ENCODE peak calls at places on chromosomes 2 and 18, in four cellular contexts. N, Q, Z and W are unnamed samples.

GRCh38 chr18:68083131-68083530 is 566.6 kb upstream of the DSEL start:
- DNase-seq in N (peak; percentile 72), Q (no peak), Z (no peak), W (no peak)

GRCh38 chr2:7837232-7837760 is 844.6 kb upstream of the ID2 start:
- DNase-seq in N (no peak), Q (no peak), Z (no peak), W (no peak)

GRCh38 chr18:8657050-8657820 is 48.0 kb downstream of the RAB12 start:
- DNase-seq in N (no peak), Q (no peak), Z (no peak), W (no peak)

GRCh38 chr2:24169031-24169430 is 5.8 kb upstream of the FAM228A start:
- DNase-seq in N (no peak), Q (no peak), Z (no peak), W (no peak)

GRCh38 chr2:65431417-65432226 is 777 bp downstream of the SPRED2 start:
- DNase-seq in N (peak; percentile 33), Q (peak; percentile 52), Z (peak; percentile 41), W (no peak)

GRCh38 chr2:136527560-136527959 is 237.8 kb upstream of the THSD7B start:
- DNase-seq in N (peak; percentile 20), Q (no peak), Z (no peak), W (peak; percentile 2)

GRCh38 chr2:241948299-241948897 is 78.9 kb downstream of the RTP5 start:
- DNase-seq in N (no peak), Q (no peak), Z (no peak), W (no peak)

GRCh38 chr18:79537758-79538157 is 141.8 kb upstream of the CTDP1 start:
- DNase-seq in N (no peak), Q (no peak), Z (no peak), W (no peak)

GRCh38 chr2:179981085-179981484 is 26.0 kb downstream of the CWC22 start:
- DNase-seq in N (peak; percentile 64), Q (no peak), Z (no peak), W (peak; percentile 18)

GRCh38 chr2:120667981-120668380 is 67.7 kb upstream of the GLI2 start:
- DNase-seq in N (no peak), Q (no peak), Z (no peak), W (no peak)

GRCh38 chr2:66439291-66440010 is 4.5 kb downstream of the MEIS1 start:
- DNase-seq in N (peak; percentile 54), Q (no peak), Z (no peak), W (no peak)

GRCh38 chr2:96868555-96869280 is 1.2 kb downstream of the SEMA4C start:
- DNase-seq in N (peak; percentile 88), Q (peak; percentile 86), Z (peak; percentile 86), W (peak; percentile 61)

GRCh38 chr2:126657636-126658315 is 1.8 kb downstream of the GYPC start:
- DNase-seq in N (peak; percentile 98), Q (peak; percentile 26), Z (peak; percentile 63), W (peak; percentile 5)

GRCh38 chr2:226658555-226658954 is 141.1 kb downstream of the IRS1 start:
- DNase-seq in N (no peak), Q (peak; percentile 76), Z (no peak), W (peak; percentile 79)

GRCh38 chr2:172788871-172789270 is 53.2 kb downstream of the RAPGEF4 start:
- DNase-seq in N (no peak), Q (no peak), Z (no peak), W (no peak)

GRCh38 chr2:43071629-43072550 is 154.5 kb downstream of the ZFP36L2 start:
- DNase-seq in N (no peak), Q (no peak), Z (no peak), W (peak; percentile 38)

GRCh38 chr18:54983041-54983686 is 23.9 kb upstream of the CCDC68 start:
- DNase-seq in N (peak; percentile 89), Q (no peak), Z (no peak), W (peak; percentile 64)

GRCh38 chr2:28750316-28751101 is 1.1 kb upstream of the PPP1CB start:
- DNase-seq in N (peak; percentile 58), Q (no peak), Z (no peak), W (peak; percentile 43)

DNA sequence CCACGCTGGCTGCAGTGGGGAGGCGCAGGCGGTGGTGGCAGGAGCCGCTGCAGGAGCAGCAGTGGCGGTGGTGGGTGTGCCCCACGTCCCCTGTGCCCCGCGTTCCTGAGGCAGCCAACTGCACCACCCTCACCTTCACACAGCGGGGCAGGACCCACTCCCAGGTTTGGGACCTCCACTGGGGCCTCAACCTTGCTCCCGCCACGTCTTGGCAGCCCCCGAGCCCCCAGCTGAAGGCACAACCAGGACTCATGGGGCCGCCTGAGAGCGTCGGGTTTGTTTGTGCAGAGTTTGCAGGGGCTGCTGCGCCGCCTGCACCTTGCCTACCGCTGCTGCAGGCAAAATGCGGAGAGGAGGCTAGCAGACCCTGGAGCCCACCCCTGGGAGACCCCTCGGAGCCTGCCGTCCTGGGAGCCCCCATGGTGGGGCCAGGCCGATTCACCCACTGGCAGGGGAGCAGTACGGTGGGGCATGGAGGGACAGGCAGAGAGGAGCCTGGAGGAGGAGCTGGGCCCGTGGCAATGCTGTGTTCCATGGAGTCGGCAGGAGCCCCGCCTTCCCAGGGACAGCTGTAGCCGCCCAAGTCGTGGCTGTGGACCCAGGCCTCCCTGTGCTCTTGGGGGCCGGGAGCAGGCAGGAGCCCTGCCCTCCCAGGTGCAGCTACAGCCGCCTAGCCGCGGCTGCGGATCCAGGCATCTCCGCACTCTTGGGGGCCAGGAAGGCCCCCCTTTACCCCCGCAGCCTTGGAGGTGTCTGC is 14.7 kb upstream of the EML6 start:
- DNase-seq in N (no peak), Q (peak; percentile 47), Z (peak; percentile 19), W (peak; percentile 12)
- TF ChIP-seq CTCF in N (no peak), Q (no peak), Z (no peak), W (no peak)

GRCh38 chr2:46847726-46848421 is 67.7 kb downstream of the MCFD2 start:
- DNase-seq in N (peak; percentile 91), Q (no peak), Z (no peak), W (peak; percentile 87)
- H3K4me3 ChIP-seq in N (no peak overlapping the region), Q (no peak overlapping the region), Z (no peak overlapping the region), W (no peak overlapping the region)

GRCh38 chr2:216661639-216662375 is 28.6 kb downstream of the IGFBP2 start:
- DNase-seq in N (no peak), Q (no peak), Z (no peak), W (no peak)
- TF ChIP-seq CTCF in N (peak; percentile 17), Q (no peak), Z (no peak), W (peak; percentile 25)

GRCh38 chr18:40110455-40110854 is 1844.6 kb upstream of the PIK3C3 start:
- DNase-seq in N (no peak), Q (no peak), Z (no peak), W (no peak)

DNA sequence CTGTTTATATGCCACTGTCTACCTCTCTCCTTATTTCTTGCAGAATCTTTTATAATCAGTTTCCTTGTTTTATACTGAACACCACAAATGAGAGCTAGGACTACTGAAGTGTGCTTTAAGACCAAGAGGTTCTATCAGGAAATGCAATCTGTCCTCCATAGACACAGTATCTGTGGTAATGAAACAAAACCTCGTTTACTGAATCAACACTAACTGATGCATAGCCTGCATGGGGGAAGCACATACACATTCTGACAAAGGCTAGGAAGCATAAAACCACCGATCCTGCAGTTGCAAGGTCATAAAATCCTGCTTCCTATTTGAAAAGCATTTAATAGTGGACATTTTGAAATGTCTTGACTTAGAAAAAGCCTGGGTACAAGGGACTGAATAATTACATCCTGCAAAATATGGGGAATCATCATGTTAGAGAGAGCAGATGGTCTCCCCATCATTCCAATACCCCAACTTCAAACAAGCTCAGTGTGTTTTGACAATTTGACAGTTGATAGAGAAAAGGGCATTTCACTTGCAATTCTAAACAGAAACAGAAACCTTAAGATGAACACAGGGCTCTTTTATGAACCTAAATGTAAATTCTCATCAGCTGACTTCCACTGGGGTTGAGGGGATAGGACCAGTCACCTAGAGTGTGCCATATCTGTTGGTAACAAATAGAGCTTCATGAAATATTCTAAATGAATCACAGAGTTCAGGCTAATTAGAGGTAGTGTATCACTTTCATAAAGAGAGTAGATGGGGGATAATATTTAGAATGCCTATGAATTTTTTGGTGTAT is 1845.6 kb upstream of the PIK3C3 start:
- DNase-seq in N (no peak), Q (no peak), Z (no peak), W (no peak)
- H3K4me3 ChIP-seq in N (no peak overlapping the region), Q (no peak overlapping the region), Z (no peak overlapping the region), W (no peak overlapping the region)

GRCh38 chr2:709138-709779 is 32.1 kb upstream of the TMEM18 start:
- DNase-seq in N (no peak), Q (no peak), Z (no peak), W (no peak)
- TF ChIP-seq CTCF in N (no peak), Q (no peak), Z (no peak), W (no peak)

GRCh38 chr2:234835738-234836137 is 116.1 kb upstream of the SH3BP4 start:
- DNase-seq in N (no peak), Q (no peak), Z (no peak), W (no peak)
- H3K4me3 ChIP-seq in N (no peak overlapping the region), Q (no peak overlapping the region), Z (no peak overlapping the region), W (no peak overlapping the region)

GRCh38 chr2:73981081-73981968 is 3.4 kb upstream of the TET3 start:
- DNase-seq in N (peak; percentile 37), Q (no peak), Z (no peak), W (peak; percentile 79)
- TF ChIP-seq CTCF in N (no peak), Q (no peak), Z (no peak), W (no peak)

GRCh38 chr18:32469190-32469611 is 1.5 kb downstream of the GAREM1 start:
- DNase-seq in N (peak; percentile 58), Q (peak; percentile 10), Z (peak; percentile 17), W (peak; percentile 41)

GRCh38 chr18:32469691-32470131 is 971 bp downstream of the GAREM1 start:
- DNase-seq in N (peak; percentile 41), Q (no peak), Z (no peak), W (peak; percentile 27)

GRCh38 chr18:32470713-32471633 is at the start of gene GAREM1:
- DNase-seq in N (peak; percentile 98), Q (peak; percentile 96), Z (peak; percentile 91), W (peak; percentile 92)

GRCh38 chr18:32468147-32468845 is 2.4 kb downstream of the GAREM1 start:
- DNase-seq in N (peak; percentile 5), Q (no peak), Z (no peak), W (peak; percentile 13)

GRCh38 chr18:32470136-32470712 is 458 bp downstream of the GAREM1 start:
- DNase-seq in N (peak; percentile 46), Q (peak; percentile 19), Z (no peak), W (no peak)
- H3K4me3 ChIP-seq in N (peak overlapping the region; percentile 73), Q (peak overlapping the region; percentile 68), Z (peak overlapping the region; percentile 76), W (peak overlapping the region; percentile 81)

GRCh38 chr2:80499095-80499494 is 194.5 kb upstream of the LRRTM1 start:
- DNase-seq in N (peak; percentile 84), Q (no peak), Z (peak; percentile 49), W (peak; percentile 57)
- TF ChIP-seq CTCF in N (peak; percentile 70), Q (no peak), Z (peak; percentile 40), W (peak; percentile 50)